ENCODE peak calls at places on chromosomes 2 and 18, in six cellular contexts. V is IMR-90, T is H9, B is neuronal stem cell, X is mesenchymal stem cell, F is H1. O is an unnamed sample. For H3K4me1, the result is how much of the 10 kb centered on the place peaks cover.

GRCh38 chr2:230048010-230048671 is 20.6 kb downstream of the SLC16A14 start:
- DNase-seq in V (no peak), T (no peak), B (no peak), X (no peak), F (no peak), O (no peak)

GRCh38 chr18:3604626-3605408 is 154.8 kb downstream of the TGIF1 start:
- DNase-seq in V (peak), T (no peak), B (no peak), X (peak), F (no peak), O (peak)

GRCh38 chr2:67851946-67852345 is 210.9 kb downstream of the C1D start:
- DNase-seq in V (no peak), T (no peak), B (no peak), X (no peak), F (no peak), O (no peak)

GRCh38 chr2:99821039-99821438 is 321.4 kb downstream of the AFF3 start:
- DNase-seq in V (no peak), T (no peak), B (no peak), X (no peak), F (no peak), O (peak)

GRCh38 chr2:217142649-217143266 is 282.9 kb upstream of the TNP1 start:
- DNase-seq in V (no peak), T (peak), B (no peak), X (peak), F (peak), O (peak)

GRCh38 chr18:5980721-5981120 is 85.4 kb upstream of the TMEM200C start:
- DNase-seq in V (no peak), T (peak), B (no peak), X (no peak), F (peak), O (no peak)

GRCh38 chr2:223944166-223944703 is 900 bp downstream of the WDFY1 start:
- DNase-seq in V (no peak), T (peak), B (peak), X (peak), F (peak), O (peak)

GRCh38 chr2:151669585-151670081 is 64.6 kb downstream of the NEB start:
- DNase-seq in V (no peak), T (no peak), B (no peak), X (no peak), F (no peak), O (peak)

GRCh38 chr2:84297155-84297554 is 161.9 kb downstream of the SUCLG1 start:
- DNase-seq in V (no peak), T (peak), B (no peak), X (no peak), F (no peak), O (peak)

GRCh38 chr2:119266091-119266589 is 42.5 kb downstream of the STEAP3 start:
- DNase-seq in V (no peak), T (peak), B (no peak), X (no peak), F (no peak), O (no peak)

GRCh38 chr18:48590678-48591077 is 51.8 kb downstream of the CTIF start:
- DNase-seq in V (peak), T (no peak), B (no peak), X (peak), F (no peak), O (no peak)

GRCh38 chr18:62279561-62279960 is 45.5 kb upstream of the TNFRSF11A start:
- DNase-seq in V (no peak), T (no peak), B (peak), X (no peak), F (no peak), O (no peak)

GRCh38 chr2:121504316-121504715 is 26.4 kb upstream of the RNU4ATAC start:
- DNase-seq in V (no peak), T (no peak), B (no peak), X (no peak), F (no peak), O (no peak)

DNA sequence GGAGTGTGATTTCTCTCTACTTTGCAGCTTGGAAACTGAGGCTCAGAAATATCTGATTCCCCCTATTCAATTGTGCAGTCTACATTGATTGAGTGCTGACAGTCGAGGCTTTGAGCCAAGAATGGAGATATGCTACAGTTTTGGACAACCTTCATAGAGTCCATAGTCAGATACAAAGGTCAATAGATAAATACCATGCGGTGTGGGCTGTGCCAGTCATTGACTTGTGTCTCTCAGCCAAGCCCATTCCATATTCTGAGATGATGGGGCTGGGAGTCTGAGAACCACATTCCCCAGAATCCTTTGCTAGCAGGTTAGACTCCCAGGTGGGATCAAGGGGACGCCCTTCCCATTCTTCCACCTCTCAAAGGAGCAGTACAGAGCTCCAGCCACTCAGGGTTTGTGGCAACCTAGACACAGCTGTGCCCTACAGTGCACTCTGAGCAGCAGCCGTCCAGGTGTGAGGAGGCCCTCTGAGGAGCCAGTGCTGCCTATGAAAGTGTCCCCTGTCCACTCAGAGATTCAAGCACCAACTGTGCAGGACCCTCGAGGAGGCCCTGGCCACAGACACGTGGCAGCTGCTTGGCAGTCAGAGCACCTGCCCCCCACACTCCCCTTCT is 348.3 kb downstream of the CYRIA start:
- DNase-seq in V (no peak), T (no peak), B (no peak), X (no peak), F (no peak), O (no peak)
- H3K18ac ChIP-seq in V (no peak), T (no peak), B (peak), X (no peak), F (no peak), O (no peak)

DNA sequence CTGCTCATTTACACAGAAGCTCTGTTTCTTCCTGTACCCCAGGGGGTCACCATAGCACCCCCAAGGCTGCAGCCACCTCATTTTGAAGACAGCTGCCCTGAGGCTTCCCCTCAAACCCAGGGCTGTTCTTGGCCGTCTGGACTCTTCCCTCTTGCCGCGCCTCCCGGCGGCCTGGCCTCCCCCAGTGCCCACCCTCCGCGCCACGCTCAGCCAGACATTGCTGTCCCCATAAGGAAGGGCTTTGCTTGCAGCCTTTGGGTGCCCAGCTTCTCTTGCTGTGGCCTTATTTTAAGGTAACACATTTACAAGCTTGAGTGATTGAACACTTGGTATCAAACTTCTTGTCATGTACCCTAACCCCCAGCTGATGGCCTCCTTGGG is 79.0 kb downstream of the STPG4 start:
- DNase-seq in V (no peak), T (no peak), B (no peak), X (no peak), F (no peak), O (no peak)
- H3K4me1 ChIP-seq in V (under half), T (under half), B (under half), X (under half), F (under half), O (under half)

GRCh38 chr2:26043109-26043508 is 9.2 kb downstream of the RAB10 start:
- DNase-seq in V (no peak), T (no peak), B (no peak), X (no peak), F (no peak), O (no peak)
- H3K18ac ChIP-seq in V (no peak), T (no peak), B (no peak), X (no peak), F (no peak), O (no peak)

GRCh38 chr2:43345391-43345813 is 119.0 kb upstream of the ZFP36L2 start:
- DNase-seq in V (no peak), T (no peak), B (no peak), X (no peak), F (no peak), O (peak)

GRCh38 chr2:43346619-43347018 is 120.2 kb upstream of the ZFP36L2 start:
- DNase-seq in V (no peak), T (no peak), B (no peak), X (no peak), F (no peak), O (no peak)

GRCh38 chr2:43345872-43346271 is 119.5 kb upstream of the ZFP36L2 start:
- DNase-seq in V (no peak), T (no peak), B (no peak), X (no peak), F (no peak), O (no peak)

GRCh38 chr2:43343573-43344304 is 117.3 kb upstream of the ZFP36L2 start:
- DNase-seq in V (peak), T (no peak), B (no peak), X (peak), F (no peak), O (peak)

DNA sequence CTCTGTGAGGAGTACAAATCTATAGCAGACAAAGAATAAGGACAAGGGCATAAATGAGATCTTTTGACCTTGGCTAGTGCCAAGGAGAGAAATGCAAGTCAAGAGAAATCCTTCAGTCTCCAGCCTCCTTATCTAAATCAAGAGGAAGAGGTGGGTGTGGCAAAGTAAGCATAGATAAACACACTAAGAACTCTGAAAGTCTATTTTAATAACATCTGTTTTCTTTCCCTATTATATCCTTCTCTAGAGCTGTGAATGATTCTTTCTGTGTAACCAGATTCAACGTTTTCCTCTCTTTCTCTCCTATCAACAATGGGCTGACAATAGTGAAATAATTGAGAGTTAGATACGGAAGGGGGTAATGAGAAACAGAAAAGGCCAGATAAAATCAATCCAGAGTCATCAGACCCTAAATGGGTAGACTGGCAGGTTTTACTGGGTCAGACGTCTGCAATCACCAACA is 118.5 kb upstream of the ZFP36L2 start:
- DNase-seq in V (peak), T (no peak), B (no peak), X (peak), F (no peak), O (peak)
- H3K4me1 ChIP-seq in V (under half), T (under half), B (under half), X (under half), F (under half), O (under half)

DNA sequence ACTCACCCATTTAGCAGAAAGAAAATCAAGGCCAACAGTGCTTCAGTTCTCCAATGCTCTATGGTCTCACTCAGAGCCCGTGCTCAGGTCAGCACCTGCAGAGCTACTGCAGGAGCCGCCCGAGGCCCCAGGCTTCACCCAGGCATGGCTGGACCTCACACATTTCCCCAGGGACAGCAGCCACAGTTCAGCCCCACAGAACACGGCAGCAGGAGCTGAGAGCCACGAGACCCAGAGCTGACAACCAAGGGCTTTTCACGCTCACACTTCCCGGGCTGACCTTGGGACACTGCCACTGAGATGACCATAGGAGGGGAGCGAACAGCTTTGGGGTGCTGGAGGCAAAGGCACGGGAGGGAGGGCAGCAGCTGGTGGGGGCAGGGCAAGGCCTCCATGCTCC is 4.2 kb downstream of the TMEM18 start:
- DNase-seq in V (no peak), T (no peak), B (no peak), X (no peak), F (no peak), O (no peak)
- H3K18ac ChIP-seq in V (no peak), T (no peak), B (peak), X (no peak), F (no peak), O (no peak)

DNA sequence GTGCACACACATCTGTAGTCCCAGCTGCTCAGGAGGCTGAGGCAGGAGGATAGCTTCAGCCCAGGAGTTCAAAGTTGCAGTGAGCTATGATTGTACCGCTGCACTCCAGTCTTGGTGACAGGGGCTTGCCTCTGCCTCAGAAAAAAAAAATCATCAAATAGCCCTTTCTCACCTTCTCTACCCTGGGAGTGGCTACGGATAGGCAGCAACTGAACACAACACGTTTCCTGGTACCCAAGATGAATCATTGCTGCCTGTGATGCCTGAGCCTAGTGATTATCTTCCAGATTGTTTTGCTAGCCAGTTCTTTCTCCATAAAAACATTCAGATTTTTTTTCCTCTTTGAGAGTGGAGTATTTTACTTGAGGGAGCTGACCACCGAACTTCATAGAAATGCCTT is 13.5 kb downstream of the INPP4A start:
- DNase-seq in V (peak), T (no peak), B (no peak), X (peak), F (no peak), O (no peak)
- H3K4me1 ChIP-seq in V (under half), T (under half), B (under half), X (under half), F (under half), O (under half)

DNA sequence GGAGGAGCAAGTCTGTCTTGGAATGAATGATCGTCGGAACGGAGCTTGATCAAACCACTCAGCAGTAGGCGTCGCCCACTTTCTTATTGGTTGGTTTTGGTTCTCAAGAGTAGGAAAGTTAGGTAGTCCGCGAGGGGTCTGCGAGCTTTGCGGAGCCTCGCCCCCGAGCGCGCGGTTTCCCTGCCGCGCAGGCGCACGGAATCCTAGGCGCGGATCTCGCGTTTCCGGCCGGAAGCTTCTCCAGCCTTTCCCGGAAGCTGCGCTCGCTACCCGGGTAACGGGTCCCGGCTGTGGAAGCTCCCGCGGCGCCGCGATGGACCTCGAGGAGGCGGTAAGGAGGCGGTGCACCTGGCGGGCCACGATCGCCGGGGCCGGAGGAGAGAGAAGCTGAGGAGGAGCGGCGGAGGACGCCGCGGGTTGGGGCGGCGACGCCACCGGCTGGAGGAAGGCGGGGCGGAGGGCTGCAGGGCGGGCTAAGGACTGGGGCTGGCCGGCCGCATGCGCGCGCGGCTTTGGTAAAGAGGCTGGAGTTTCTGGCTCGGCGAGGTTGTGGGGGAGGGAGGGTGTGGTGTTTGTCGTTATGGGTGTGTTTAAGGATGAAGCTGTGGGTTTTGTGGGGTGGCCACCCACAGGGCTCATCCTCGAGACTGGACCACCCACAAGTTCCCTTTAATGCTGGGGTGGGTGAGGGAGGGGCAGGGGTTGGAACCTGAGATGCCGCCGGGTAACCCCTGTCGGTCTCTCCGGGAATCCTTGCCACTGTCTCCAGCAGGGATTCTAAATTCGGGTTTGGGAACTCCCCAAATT is at the start of gene TAF1B:
- DNase-seq in V (peak), T (peak), B (peak), X (peak), F (peak), O (peak)
- H3K18ac ChIP-seq in V (peak), T (peak), B (peak), X (peak), F (peak), O (peak)

DNA sequence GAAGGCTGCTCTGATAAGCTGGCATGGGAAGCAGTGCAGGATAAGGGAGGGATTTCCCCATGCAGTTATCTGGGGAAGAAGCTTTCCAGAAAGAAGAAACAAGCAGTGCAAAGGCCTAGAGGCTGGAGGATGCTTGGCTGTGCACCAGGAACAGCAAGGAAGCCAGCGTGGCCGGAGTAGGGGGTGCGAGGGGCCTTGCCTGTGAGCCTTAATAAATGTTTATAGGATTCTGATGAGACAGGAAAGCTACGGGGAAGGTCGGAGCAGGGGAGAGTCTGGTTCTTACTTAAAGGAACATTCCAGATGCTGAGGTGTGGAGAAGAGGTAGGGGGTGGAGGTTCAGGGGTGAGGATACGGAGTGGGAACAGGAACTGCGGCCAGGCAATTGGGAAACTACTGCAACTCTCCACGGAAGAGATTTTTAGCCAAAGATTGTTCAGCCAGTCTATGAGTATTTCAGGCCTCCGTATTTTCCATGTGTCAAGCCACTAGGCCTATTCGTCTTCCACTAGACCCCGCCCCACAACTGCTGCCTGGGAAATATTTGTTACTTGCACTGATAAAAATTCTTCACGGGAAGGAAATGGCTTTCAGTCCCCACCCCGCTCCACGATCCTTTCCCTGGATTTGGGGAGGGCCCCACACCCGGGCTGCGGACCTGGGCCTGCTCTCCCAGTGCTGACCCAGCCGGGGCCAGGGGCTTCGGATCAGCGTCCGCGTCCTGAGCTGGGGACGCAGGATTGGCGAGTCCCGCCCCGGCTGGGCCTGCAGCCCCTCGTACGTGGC is 516 bp downstream of the EIF2AK2 start:
- DNase-seq in V (peak), T (peak), B (no peak), X (peak), F (peak), O (peak)
- H3K4me1 ChIP-seq in V (under half), T (under half), B (under half), X (under half), F (under half), O (under half)

GRCh38 chr2:43324589-43325447 is 98.4 kb upstream of the ZFP36L2 start:
- DNase-seq in V (no peak), T (no peak), B (no peak), X (peak), F (no peak), O (no peak)
- H3K18ac ChIP-seq in V (peak), T (no peak), B (no peak), X (peak), F (no peak), O (no peak)

GRCh38 chr2:32369222-32369621 is 12.4 kb downstream of the BIRC6 start:
- DNase-seq in V (no peak), T (no peak), B (no peak), X (no peak), F (no peak), O (no peak)

GRCh38 chr2:32357545-32358482 is 991 bp downstream of the BIRC6 start:
- DNase-seq in V (peak), T (peak), B (peak), X (peak), F (peak), O (peak)

GRCh38 chr2:32360416-32360815 is 3.6 kb downstream of the BIRC6 start:
- DNase-seq in V (peak), T (no peak), B (no peak), X (no peak), F (no peak), O (no peak)

GRCh38 chr2:32366595-32366994 is 9.8 kb downstream of the BIRC6 start:
- DNase-seq in V (no peak), T (no peak), B (no peak), X (no peak), F (no peak), O (no peak)

GRCh38 chr2:32363588-32363987 is 6.8 kb downstream of the BIRC6 start:
- DNase-seq in V (no peak), T (no peak), B (no peak), X (no peak), F (no peak), O (no peak)
- H3K4me1 ChIP-seq in V (under half), T (under half), B (under half), X (under half), F (under half), O (under half)